ENCODE peak calls at places on chromosome 16, in four cellular contexts. F is renal cortical epithelial cell, Q is NCI-H2029, C is AG10803. B is an unnamed sample.

GRCh38 chr16:57916735-57917450 is 54.0 kb downstream of the CNGB1 start:
- DNase-seq in C (no peak), Q (no peak), F (peak; percentile 61), B (no peak)

GRCh38 chr16:70659953-70660671 is 13.8 kb downstream of the IL34 start:
- DNase-seq in C (no peak), Q (no peak), F (no peak), B (no peak)

GRCh38 chr16:27365142-27366089 is 36.6 kb upstream of the IL21R start:
- DNase-seq in F (peak; percentile 82), Q (no peak), C (peak; percentile 9), B (no peak)

GRCh38 chr16:69823831-69824563 is 61.9 kb downstream of the WWP2 start:
- DNase-seq in F (no peak), C (no peak), Q (no peak), B (no peak)

GRCh38 chr16:12767897-12768296 is 35.8 kb downstream of the CPPED1 start:
- DNase-seq in Q (no peak), C (no peak), F (no peak), B (no peak)

GRCh38 chr16:17817260-17817659 is 346.5 kb upstream of the XYLT1 start:
- DNase-seq in F (no peak), C (peak; percentile 22), Q (no peak), B (no peak)

GRCh38 chr16:20867585-20867984 is 32.6 kb downstream of the DCUN1D3 start:
- DNase-seq in Q (no peak), F (no peak), C (peak; percentile 45), B (no peak)

GRCh38 chr16:19384656-19385055 is 33.0 kb upstream of the TMC5 start:
- DNase-seq in C (no peak), F (peak; percentile 26), Q (peak; percentile 88), B (peak; percentile 67)

GRCh38 chr16:23597003-23597756 is 1.1 kb upstream of the NDUFAB1 start:
- DNase-seq in C (no peak), Q (no peak), F (no peak), B (no peak)

GRCh38 chr16:1145383-1146100 is 7.4 kb upstream of the CACNA1H start:
- DNase-seq in C (no peak), Q (no peak), F (no peak), B (peak; percentile 37)